ENCODE peak calls at places on chromosomes 16 and 17, in four cellular contexts. I is ovary, A is AG04450, J is pancreas. E is an unnamed sample.

GRCh38 chr16:70473446-70474319 is 19.3 kb downstream of the FCSK start:
- DNase-seq in I (no peak), A (no peak), J (no peak), E (no peak)

GRCh38 chr16:14475370-14476139 is 154.5 kb downstream of the PARN start:
- DNase-seq in I (no peak), A (no peak), J (peak; percentile 26), E (no peak)

GRCh38 chr17:33434841-33435240 is 141.7 kb upstream of the ASIC2 start:
- DNase-seq in I (no peak), A (no peak), J (no peak), E (no peak)

GRCh38 chr17:74215332-74215727 is 2.0 kb downstream of the TTYH2 start:
- DNase-seq in I (no peak), A (no peak), J (no peak), E (no peak)

GRCh38 chr17:12789976-12790805 is 893 bp downstream of the ARHGAP44 start:
- DNase-seq in I (peak; percentile 41), A (no peak), J (peak; percentile 20), E (no peak)

GRCh38 chr17:42387663-42388380 is 420 bp downstream of the STAT3 start:
- DNase-seq in I (peak; percentile 56), A (no peak), J (peak; percentile 64), E (no peak)

GRCh38 chr16:24346734-24347133 is 90.6 kb downstream of the CACNG3 start:
- DNase-seq in I (no peak), A (no peak), J (no peak), E (no peak)

GRCh38 chr17:55394357-55395021 is 27.1 kb downstream of the MMD start:
- DNase-seq in I (no peak), A (no peak), J (no peak), E (no peak)

GRCh38 chr16:85885537-85885936 is 13.4 kb upstream of the IRF8 start:
- DNase-seq in I (no peak), A (no peak), J (no peak), E (no peak)

GRCh38 chr17:56112086-56112485 is 41.2 kb upstream of the ANKFN1 start:
- DNase-seq in I (no peak), A (no peak), J (no peak), E (peak; percentile 1)

GRCh38 chr16:23269248-23270091 is 32.6 kb upstream of the SCNN1B start:
- DNase-seq in I (no peak), A (no peak), J (no peak), E (no peak)

GRCh38 chr16:52393448-52393847 is 153.5 kb downstream of the TOX3 start:
- DNase-seq in I (no peak), A (no peak), J (no peak), E (no peak)

GRCh38 chr16:13070268-13070667 is 168.9 kb downstream of the SHISA9 start:
- DNase-seq in I (no peak), A (no peak), J (peak; percentile 7), E (no peak)

GRCh38 chr17:21042434-21043295 is at the start of gene USP22:
- DNase-seq in I (no peak), A (no peak), J (no peak), E (no peak)

GRCh38 chr16:54636221-54636793 is 294.4 kb upstream of the IRX5 start:
- DNase-seq in I (no peak), A (no peak), J (no peak), E (no peak)

GRCh38 chr16:19027416-19027815 is 40.0 kb upstream of the COQ7 start:
- DNase-seq in I (no peak), A (no peak), J (no peak), E (no peak)

DNA sequence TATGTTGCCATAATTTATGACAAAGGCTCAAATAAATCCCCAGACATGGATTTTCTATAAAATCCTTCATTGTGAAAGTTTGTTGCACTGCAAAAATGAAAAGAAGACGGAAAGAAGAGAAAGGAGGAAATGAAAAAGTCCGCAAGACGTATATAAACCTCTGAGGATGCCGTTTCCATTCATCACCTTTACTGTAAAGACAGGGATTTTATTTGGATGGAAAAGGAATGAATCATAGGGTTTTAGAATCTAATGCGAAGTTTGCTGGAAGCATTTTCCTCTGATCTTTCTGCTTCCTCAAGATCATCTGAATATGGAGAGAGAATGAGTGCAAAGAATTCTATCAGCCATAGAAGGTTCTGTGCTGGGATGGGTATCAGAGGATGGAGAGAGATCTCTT is 48.8 kb upstream of the XYLT1 start:
- DNase-seq in I (no peak), A (no peak), J (no peak), E (no peak)
- H3K4me3 ChIP-seq in I (no peak overlapping the region), A (no peak overlapping the region), J (no peak overlapping the region), E (no peak overlapping the region)

GRCh38 chr17:40069751-40070643 is 7.2 kb downstream of the THRA start:
- DNase-seq in I (peak; percentile 65), A (no peak), J (peak; percentile 59), E (peak; percentile 48)
- TF ChIP-seq CTCF in I (peak; percentile 17), A (peak; percentile 48), J (no peak), E (peak; percentile 22)

DNA sequence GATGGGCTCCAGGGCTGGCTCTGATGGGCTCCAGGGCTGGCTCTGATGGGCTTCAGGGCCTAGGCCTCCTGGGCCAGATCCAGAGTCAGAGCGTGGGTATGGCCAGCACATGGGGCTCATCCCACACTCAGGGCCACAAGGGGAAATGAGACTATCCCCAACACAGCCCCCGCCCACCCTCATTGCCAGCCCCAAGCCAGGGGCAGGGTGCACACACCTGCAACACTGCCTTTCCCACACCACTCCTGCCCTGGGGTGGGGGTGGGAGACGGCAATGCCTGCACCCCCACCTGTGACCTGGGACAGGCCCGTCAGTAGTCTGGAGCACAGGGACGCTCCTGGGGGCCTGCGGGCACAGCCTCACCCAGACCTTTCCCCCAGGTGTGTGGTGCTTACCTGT is 14.3 kb upstream of the ATP6V0C start:
- DNase-seq in I (no peak), A (no peak), J (no peak), E (no peak)
- H3K4me3 ChIP-seq in I (no peak overlapping the region), A (no peak overlapping the region), J (no peak overlapping the region), E (no peak overlapping the region)

DNA sequence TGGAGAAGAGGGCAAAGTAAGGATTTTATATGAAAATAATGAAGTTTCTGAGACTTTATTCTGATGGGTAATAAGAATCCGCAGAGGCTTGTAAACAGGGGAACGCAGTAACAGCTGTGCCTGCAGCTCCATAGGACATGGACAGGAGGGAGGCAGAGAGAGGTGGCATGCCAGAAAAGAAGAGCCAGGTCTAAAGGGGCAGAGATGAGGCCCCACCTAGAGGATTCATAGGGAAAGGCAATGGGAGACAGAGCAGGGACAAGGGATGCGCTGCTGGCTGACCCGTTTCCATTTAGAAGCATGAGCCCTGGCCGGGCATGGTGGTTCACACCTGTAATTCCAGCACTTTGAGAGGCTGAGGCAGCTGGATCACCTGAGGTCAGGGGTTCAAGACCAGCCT is 340.3 kb upstream of the CDH5 start:
- DNase-seq in I (no peak), A (no peak), J (no peak), E (peak; percentile 32)
- TF ChIP-seq CTCF in I (no peak), A (peak; percentile 41), J (no peak), E (peak; percentile 49)

DNA sequence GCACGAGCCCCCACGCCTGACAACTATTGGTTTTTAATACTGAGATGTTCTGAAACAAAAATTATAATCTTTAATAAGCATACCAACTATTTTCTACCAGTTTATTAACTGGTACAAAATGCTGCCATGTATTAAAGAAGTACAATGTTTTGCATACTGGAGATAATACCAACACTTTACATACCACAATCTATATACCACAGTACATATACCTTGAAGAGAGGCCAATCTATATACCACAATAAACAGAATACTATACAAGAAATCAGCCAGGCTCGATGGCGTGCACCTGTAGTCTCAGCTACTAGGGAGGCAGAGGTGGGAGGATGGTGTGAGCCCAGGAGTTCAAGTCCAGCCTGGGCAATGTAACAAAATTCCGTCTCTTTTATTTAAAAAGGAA is 9.9 kb downstream of the GPATCH8 start:
- DNase-seq in I (no peak), A (no peak), J (no peak), E (no peak)
- H3K4me3 ChIP-seq in I (no peak overlapping the region), A (no peak overlapping the region), J (no peak overlapping the region), E (no peak overlapping the region)

DNA sequence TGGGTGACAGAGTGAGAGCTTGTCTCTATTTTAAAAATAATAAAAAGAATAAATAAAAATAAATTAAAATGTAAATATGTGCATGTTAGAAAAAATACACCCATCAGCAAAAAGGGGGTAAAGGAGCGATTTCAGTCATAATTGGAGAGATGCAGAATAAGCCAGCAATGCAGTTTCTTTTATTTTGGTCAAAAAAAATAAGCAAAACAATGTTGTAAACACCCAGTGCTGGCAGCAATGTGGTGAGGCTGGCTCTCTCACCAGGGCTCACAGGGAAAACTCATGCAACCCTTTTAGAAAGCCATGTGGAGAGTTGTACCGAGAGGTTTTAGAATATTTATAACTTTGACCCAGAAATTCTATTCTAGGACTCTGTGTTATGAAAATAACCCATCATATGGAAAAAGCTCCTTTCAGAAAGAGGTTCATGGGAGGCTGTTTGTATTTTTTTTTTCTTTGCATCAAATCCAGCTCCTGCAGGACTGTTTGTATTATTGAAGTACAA is 8.5 kb downstream of the STH start:
- DNase-seq in I (no peak), A (no peak), J (no peak), E (no peak)
- TF ChIP-seq CTCF in I (no peak), A (no peak), J (no peak), E (no peak)

GRCh38 chr17:49850772-49851386 is 3.0 kb upstream of the TAC4 start:
- DNase-seq in I (no peak), A (no peak), J (no peak), E (no peak)
- H3K4me3 ChIP-seq in I (peak overlapping the region; percentile 31), A (peak overlapping the region; percentile 63), J (peak overlapping the region; percentile 46), E (peak overlapping the region; percentile 58)

GRCh38 chr17:35087731-35088646 is 24.5 kb upstream of the RFFL start:
- DNase-seq in I (peak; percentile 49), A (no peak), J (peak; percentile 38), E (peak; percentile 52)
- TF ChIP-seq CTCF in I (no peak), A (no peak), J (no peak), E (peak; percentile 6)

GRCh38 chr17:44314524-44314868 is 6.1 kb downstream of the RUNDC3A start:
- DNase-seq in I (no peak), A (no peak), J (no peak), E (no peak)
- H3K4me3 ChIP-seq in I (no peak overlapping the region), A (no peak overlapping the region), J (peak overlapping the region; percentile 38), E (no peak overlapping the region)

E was measured in fibroblast of pulmonary artery.